ENCODE peak calls at places on chromosomes 13 and 19, in ten cellular contexts. One of them, this sample, is unnamed.

GRCh38 chr19:43675269-43675879 is 5.4 kb upstream of the PLAUR start:
- DNase-seq in heart left ventricle: no peak
- DNase-seq in MM.1S: peak
- DNase-seq in heart right ventricle: no peak
- DNase-seq in A549: peak
- DNase-seq in cardiac fibroblast: peak
- DNase-seq in endothelial cell of umbilical vein: peak
- DNase-seq in fibroblast of lung: peak
- DNase-seq in mucosa of descending colon: peak
- DNase-seq in body of pancreas: peak
- DNase-seq in this sample: no peak

GRCh38 chr13:73274147-73274546 is 215.3 kb downstream of the KLF5 start:
- DNase-seq in heart right ventricle: no peak
- DNase-seq in body of pancreas: no peak
- DNase-seq in heart left ventricle: no peak
- DNase-seq in mucosa of descending colon: no peak
- DNase-seq in fibroblast of lung: peak
- DNase-seq in MM.1S: no peak
- DNase-seq in endothelial cell of umbilical vein: no peak
- DNase-seq in cardiac fibroblast: peak
- DNase-seq in A549: no peak
- DNase-seq in this sample: peak

GRCh38 chr19:17234911-17235617 is 9.0 kb downstream of the OCEL1 start:
- DNase-seq in mucosa of descending colon: peak
- DNase-seq in endothelial cell of umbilical vein: peak
- DNase-seq in heart left ventricle: no peak
- DNase-seq in fibroblast of lung: peak
- DNase-seq in A549: peak
- DNase-seq in cardiac fibroblast: peak
- DNase-seq in heart right ventricle: no peak
- DNase-seq in MM.1S: peak
- DNase-seq in body of pancreas: peak
- DNase-seq in this sample: no peak

GRCh38 chr19:40907968-40908735 is 26.1 kb upstream of the CYP2A7 start:
- DNase-seq in MM.1S: no peak
- DNase-seq in cardiac fibroblast: no peak
- DNase-seq in mucosa of descending colon: peak
- DNase-seq in endothelial cell of umbilical vein: no peak
- DNase-seq in body of pancreas: peak
- DNase-seq in A549: no peak
- DNase-seq in fibroblast of lung: no peak
- DNase-seq in heart right ventricle: peak
- DNase-seq in heart left ventricle: peak
- DNase-seq in this sample: no peak

GRCh38 chr13:112105244-112105681 is 38.3 kb downstream of the SOX1 start:
- DNase-seq in endothelial cell of umbilical vein: no peak
- DNase-seq in cardiac fibroblast: no peak
- DNase-seq in A549: no peak
- DNase-seq in fibroblast of lung: no peak
- DNase-seq in heart right ventricle: no peak
- DNase-seq in mucosa of descending colon: peak
- DNase-seq in heart left ventricle: no peak
- DNase-seq in MM.1S: no peak
- DNase-seq in body of pancreas: no peak
- DNase-seq in this sample: no peak

GRCh38 chr13:57553932-57554331 is 77.6 kb upstream of the PCDH17 start:
- DNase-seq in heart right ventricle: no peak
- DNase-seq in heart left ventricle: no peak
- DNase-seq in endothelial cell of umbilical vein: no peak
- DNase-seq in fibroblast of lung: no peak
- DNase-seq in MM.1S: no peak
- DNase-seq in mucosa of descending colon: no peak
- DNase-seq in body of pancreas: no peak
- DNase-seq in A549: no peak
- DNase-seq in cardiac fibroblast: no peak
- DNase-seq in this sample: no peak

GRCh38 chr13:98187862-98188261 is 10.8 kb upstream of the RNF113B start:
- DNase-seq in heart left ventricle: no peak
- DNase-seq in mucosa of descending colon: no peak
- DNase-seq in MM.1S: no peak
- DNase-seq in endothelial cell of umbilical vein: no peak
- DNase-seq in cardiac fibroblast: no peak
- DNase-seq in A549: no peak
- DNase-seq in fibroblast of lung: no peak
- DNase-seq in heart right ventricle: no peak
- DNase-seq in body of pancreas: no peak
- DNase-seq in this sample: no peak

GRCh38 chr13:58949646-58950045 is 1214.1 kb downstream of the DIAPH3 start:
- DNase-seq in A549: no peak
- DNase-seq in MM.1S: no peak
- DNase-seq in heart left ventricle: no peak
- DNase-seq in endothelial cell of umbilical vein: no peak
- DNase-seq in heart right ventricle: no peak
- DNase-seq in mucosa of descending colon: no peak
- DNase-seq in cardiac fibroblast: no peak
- DNase-seq in body of pancreas: no peak
- DNase-seq in fibroblast of lung: no peak
- DNase-seq in this sample: no peak

GRCh38 chr19:5961969-5962945 is 15.7 kb downstream of the RANBP3 start:
- DNase-seq in cardiac fibroblast: peak
- DNase-seq in mucosa of descending colon: peak
- DNase-seq in A549: no peak
- DNase-seq in endothelial cell of umbilical vein: peak
- DNase-seq in fibroblast of lung: peak
- DNase-seq in MM.1S: no peak
- DNase-seq in body of pancreas: peak
- DNase-seq in heart right ventricle: no peak
- DNase-seq in heart left ventricle: peak
- DNase-seq in this sample: no peak
- H3K4me3 ChIP-seq in cardiac fibroblast: no peak
- H3K4me3 ChIP-seq in mucosa of descending colon: no peak
- H3K4me3 ChIP-seq in A549: no peak
- H3K4me3 ChIP-seq in endothelial cell of umbilical vein: no peak
- H3K4me3 ChIP-seq in fibroblast of lung: no peak
- H3K4me3 ChIP-seq in MM.1S: no peak
- H3K4me3 ChIP-seq in body of pancreas: no peak
- H3K4me3 ChIP-seq in heart right ventricle: no peak
- H3K4me3 ChIP-seq in heart left ventricle: no peak
- H3K4me3 ChIP-seq in this sample: no peak

GRCh38 chr19:36058481-36059179 is 3.9 kb downstream of the WDR62 start:
- DNase-seq in A549: no peak
- DNase-seq in MM.1S: no peak
- DNase-seq in body of pancreas: no peak
- DNase-seq in mucosa of descending colon: no peak
- DNase-seq in fibroblast of lung: no peak
- DNase-seq in heart left ventricle: no peak
- DNase-seq in heart right ventricle: no peak
- DNase-seq in cardiac fibroblast: no peak
- DNase-seq in endothelial cell of umbilical vein: no peak
- DNase-seq in this sample: no peak

GRCh38 chr19:36064829-36065228 is 10.1 kb downstream of the WDR62 start:
- DNase-seq in cardiac fibroblast: no peak
- DNase-seq in A549: no peak
- DNase-seq in endothelial cell of umbilical vein: no peak
- DNase-seq in MM.1S: no peak
- DNase-seq in heart right ventricle: no peak
- DNase-seq in fibroblast of lung: no peak
- DNase-seq in heart left ventricle: no peak
- DNase-seq in mucosa of descending colon: no peak
- DNase-seq in body of pancreas: no peak
- DNase-seq in this sample: no peak

GRCh38 chr19:36061367-36061766 is 6.7 kb downstream of the WDR62 start:
- DNase-seq in body of pancreas: no peak
- DNase-seq in fibroblast of lung: no peak
- DNase-seq in MM.1S: no peak
- DNase-seq in endothelial cell of umbilical vein: no peak
- DNase-seq in heart left ventricle: no peak
- DNase-seq in heart right ventricle: no peak
- DNase-seq in cardiac fibroblast: no peak
- DNase-seq in A549: no peak
- DNase-seq in mucosa of descending colon: no peak
- DNase-seq in this sample: no peak

GRCh38 chr19:36059180-36059910 is 4.6 kb downstream of the WDR62 start:
- DNase-seq in heart left ventricle: no peak
- DNase-seq in MM.1S: no peak
- DNase-seq in body of pancreas: no peak
- DNase-seq in A549: no peak
- DNase-seq in fibroblast of lung: no peak
- DNase-seq in cardiac fibroblast: no peak
- DNase-seq in heart right ventricle: no peak
- DNase-seq in mucosa of descending colon: no peak
- DNase-seq in endothelial cell of umbilical vein: no peak
- DNase-seq in this sample: no peak

DNA sequence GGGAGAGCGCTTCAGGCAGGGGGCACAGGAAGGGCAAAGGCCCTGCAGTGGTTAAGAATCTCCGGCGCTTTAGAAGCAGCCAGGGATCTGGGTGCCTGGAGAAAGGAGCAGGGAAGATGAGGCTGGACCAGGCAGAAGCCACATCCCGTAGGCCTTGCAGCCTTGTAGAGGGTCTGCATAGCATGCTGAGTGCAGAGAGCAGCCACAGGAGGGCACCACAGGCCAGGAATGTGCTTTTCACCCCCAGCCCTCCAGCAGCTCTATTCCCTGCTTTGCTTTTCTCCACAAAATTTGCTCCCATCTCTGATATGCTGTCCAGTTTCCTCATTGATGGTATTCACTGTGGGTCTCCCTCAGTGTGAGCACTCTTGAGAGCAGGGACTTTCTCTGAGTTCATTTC is 5.7 kb downstream of the WDR62 start:
- DNase-seq in fibroblast of lung: peak
- DNase-seq in cardiac fibroblast: peak
- DNase-seq in body of pancreas: peak
- DNase-seq in mucosa of descending colon: no peak
- DNase-seq in MM.1S: peak
- DNase-seq in A549: peak
- DNase-seq in endothelial cell of umbilical vein: peak
- DNase-seq in heart right ventricle: peak
- DNase-seq in heart left ventricle: peak
- DNase-seq in this sample: no peak
- TF ChIP-seq CTCF in fibroblast of lung: peak
- TF ChIP-seq CTCF in cardiac fibroblast: peak
- TF ChIP-seq CTCF in body of pancreas: no peak
- TF ChIP-seq CTCF in mucosa of descending colon: peak
- TF ChIP-seq CTCF in MM.1S: peak
- TF ChIP-seq CTCF in A549: peak
- TF ChIP-seq CTCF in endothelial cell of umbilical vein: peak
- TF ChIP-seq CTCF in heart right ventricle: peak
- TF ChIP-seq CTCF in heart left ventricle: peak
- TF ChIP-seq CTCF in this sample: peak

GRCh38 chr19:12778020-12778904 is 2.9 kb upstream of the HOOK2 start:
- DNase-seq in MM.1S: peak
- DNase-seq in mucosa of descending colon: peak
- DNase-seq in A549: peak
- DNase-seq in body of pancreas: peak
- DNase-seq in heart right ventricle: peak
- DNase-seq in endothelial cell of umbilical vein: peak
- DNase-seq in fibroblast of lung: peak
- DNase-seq in cardiac fibroblast: peak
- DNase-seq in heart left ventricle: peak
- DNase-seq in this sample: no peak

GRCh38 chr19:12778905-12779161 is 3.5 kb upstream of the HOOK2 start:
- DNase-seq in cardiac fibroblast: no peak
- DNase-seq in heart right ventricle: no peak
- DNase-seq in A549: no peak
- DNase-seq in mucosa of descending colon: no peak
- DNase-seq in endothelial cell of umbilical vein: no peak
- DNase-seq in body of pancreas: no peak
- DNase-seq in MM.1S: no peak
- DNase-seq in fibroblast of lung: no peak
- DNase-seq in heart left ventricle: no peak
- DNase-seq in this sample: no peak

GRCh38 chr19:12782174-12782423 is 6.7 kb upstream of the HOOK2 start:
- DNase-seq in cardiac fibroblast: no peak
- DNase-seq in heart left ventricle: no peak
- DNase-seq in A549: no peak
- DNase-seq in endothelial cell of umbilical vein: peak
- DNase-seq in mucosa of descending colon: no peak
- DNase-seq in MM.1S: no peak
- DNase-seq in body of pancreas: no peak
- DNase-seq in heart right ventricle: no peak
- DNase-seq in fibroblast of lung: no peak
- DNase-seq in this sample: no peak

GRCh38 chr19:12777217-12778019 is 2.1 kb upstream of the HOOK2 start:
- DNase-seq in MM.1S: peak
- DNase-seq in fibroblast of lung: peak
- DNase-seq in heart right ventricle: peak
- DNase-seq in heart left ventricle: peak
- DNase-seq in body of pancreas: peak
- DNase-seq in endothelial cell of umbilical vein: peak
- DNase-seq in cardiac fibroblast: peak
- DNase-seq in A549: peak
- DNase-seq in mucosa of descending colon: peak
- DNase-seq in this sample: no peak

GRCh38 chr19:12779162-12779993 is 4.0 kb upstream of the HOOK2 start:
- DNase-seq in body of pancreas: peak
- DNase-seq in heart right ventricle: peak
- DNase-seq in A549: peak
- DNase-seq in fibroblast of lung: peak
- DNase-seq in heart left ventricle: peak
- DNase-seq in mucosa of descending colon: peak
- DNase-seq in cardiac fibroblast: peak
- DNase-seq in endothelial cell of umbilical vein: peak
- DNase-seq in MM.1S: no peak
- DNase-seq in this sample: no peak
- H3K4me3 ChIP-seq in body of pancreas: no peak
- H3K4me3 ChIP-seq in heart right ventricle: peak
- H3K4me3 ChIP-seq in A549: peak
- H3K4me3 ChIP-seq in fibroblast of lung: peak
- H3K4me3 ChIP-seq in heart left ventricle: peak
- H3K4me3 ChIP-seq in mucosa of descending colon: no peak
- H3K4me3 ChIP-seq in cardiac fibroblast: peak
- H3K4me3 ChIP-seq in endothelial cell of umbilical vein: no peak
- H3K4me3 ChIP-seq in MM.1S: no peak
- H3K4me3 ChIP-seq in this sample: peak

DNA sequence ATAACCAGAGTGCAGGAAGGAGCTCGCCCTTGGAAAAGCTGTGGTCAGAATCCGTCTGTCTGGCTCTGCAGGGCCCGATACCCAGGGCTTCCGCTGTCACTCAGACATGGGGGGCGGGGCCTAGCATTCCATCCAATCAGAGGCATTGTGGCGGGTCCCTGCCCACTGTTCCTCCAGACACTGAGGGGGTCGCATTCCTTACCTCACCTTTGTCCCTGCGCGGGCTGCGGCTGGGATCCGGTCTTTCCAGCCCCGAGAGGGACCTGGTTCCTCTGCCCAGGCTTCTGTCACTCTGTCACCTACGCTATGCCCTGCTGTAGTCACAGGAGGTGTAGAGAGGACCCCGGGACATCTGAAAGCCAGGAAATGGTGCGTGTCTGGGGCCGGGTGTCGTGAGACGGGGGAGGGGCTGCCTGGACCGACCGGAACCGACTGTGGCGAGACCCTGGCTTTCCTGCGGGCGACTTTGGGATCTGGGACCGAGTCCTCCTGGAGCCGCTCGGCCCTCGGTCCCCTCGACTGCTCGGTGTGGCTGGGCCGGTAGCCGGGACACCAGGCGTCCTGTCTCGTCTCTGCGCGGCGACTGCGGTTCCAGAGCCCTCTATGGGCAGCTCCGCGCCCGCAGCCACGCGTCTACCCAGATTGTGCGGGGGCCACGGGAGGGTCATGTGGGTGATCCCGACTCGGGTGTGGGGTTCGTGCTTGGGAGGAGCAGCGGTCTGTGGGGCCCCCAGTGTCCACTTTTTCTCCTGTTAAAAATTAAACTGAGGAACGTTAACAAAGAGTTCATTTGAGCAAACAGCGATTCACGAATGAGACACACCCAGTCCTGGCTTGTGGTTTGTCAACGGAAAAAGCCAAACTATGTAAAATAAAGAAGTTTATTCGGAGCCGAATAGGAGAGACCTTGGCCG is at the start of gene ZNF69:
- DNase-seq in mucosa of descending colon: peak
- DNase-seq in heart right ventricle: peak
- DNase-seq in A549: no peak
- DNase-seq in endothelial cell of umbilical vein: peak
- DNase-seq in fibroblast of lung: peak
- DNase-seq in cardiac fibroblast: peak
- DNase-seq in MM.1S: peak
- DNase-seq in heart left ventricle: peak
- DNase-seq in body of pancreas: peak
- DNase-seq in this sample: no peak
- TF ChIP-seq CTCF in mucosa of descending colon: no peak
- TF ChIP-seq CTCF in heart right ventricle: no peak
- TF ChIP-seq CTCF in A549: no peak
- TF ChIP-seq CTCF in endothelial cell of umbilical vein: no peak
- TF ChIP-seq CTCF in fibroblast of lung: no peak
- TF ChIP-seq CTCF in cardiac fibroblast: peak
- TF ChIP-seq CTCF in MM.1S: peak
- TF ChIP-seq CTCF in heart left ventricle: no peak
- TF ChIP-seq CTCF in body of pancreas: peak
- TF ChIP-seq CTCF in this sample: peak